ENCODE peak calls at places on chromosomes 13 and 19, in six cellular contexts. E is IMR-90, O is H9, U is trophoblast cell, T is H1, I is mesenchymal stem cell. H is an unnamed sample.

GRCh38 chr13:97018029-97018819 is 23.9 kb upstream of the OXGR1 start:
- DNase-seq in E (peak), O (peak), U (peak), T (no peak), I (peak), H (no peak)

GRCh38 chr19:11373166-11373884 is 1.1 kb upstream of the SWSAP1 start:
- DNase-seq in E (no peak), O (peak), U (peak), T (no peak), I (peak), H (peak)

GRCh38 chr19:19948800-19949199 is 48.1 kb downstream of the ZNF93 start:
- DNase-seq in E (no peak), O (no peak), U (no peak), T (no peak), I (no peak), H (no peak)

GRCh38 chr19:4051175-4052101 is 15.3 kb downstream of the ZBTB7A start:
- DNase-seq in E (peak), O (no peak), U (peak), T (no peak), I (peak), H (no peak)

GRCh38 chr13:34076319-34076718 is 258.4 kb downstream of the RFC3 start:
- DNase-seq in E (no peak), O (no peak), U (no peak), T (no peak), I (peak), H (no peak)

GRCh38 chr19:30857388-30857787 is 485.2 kb downstream of the ZNF536 start:
- DNase-seq in E (no peak), O (peak), U (no peak), T (no peak), I (no peak), H (no peak)

GRCh38 chr13:90824027-90824426 is 523.5 kb upstream of the MIR17HG start:
- DNase-seq in E (no peak), O (no peak), U (no peak), T (no peak), I (no peak), H (no peak)

GRCh38 chr19:41694196-41694595 is 6.1 kb upstream of the CEACAM7 start:
- DNase-seq in E (no peak), O (peak), U (no peak), T (no peak), I (no peak), H (no peak)

GRCh38 chr19:24159707-24160106 is 72.7 kb downstream of the ZNF254 start:
- DNase-seq in E (peak), O (no peak), U (peak), T (peak), I (no peak), H (no peak)

GRCh38 chr13:101489635-101490034 is 37.2 kb downstream of the ITGBL1 start:
- DNase-seq in E (peak), O (no peak), U (peak), T (no peak), I (peak), H (no peak)

GRCh38 chr13:28754698-28755545 is 36.2 kb upstream of the SLC46A3 start:
- DNase-seq in E (peak), O (peak), U (peak), T (no peak), I (peak), H (no peak)

GRCh38 chr13:91406619-91407018 is 8.2 kb downstream of the GPC5 start:
- DNase-seq in E (peak), O (peak), U (peak), T (peak), I (peak), H (peak)

GRCh38 chr19:17777840-17778620 is 16.9 kb upstream of the B3GNT3 start:
- DNase-seq in E (peak), O (peak), U (peak), T (peak), I (peak), H (peak)

GRCh38 chr13:64869539-64869938 is 2360.6 kb downstream of the PCDH9 start:
- DNase-seq in E (no peak), O (no peak), U (no peak), T (no peak), I (no peak), H (no peak)

GRCh38 chr19:30069535-30070197 is 127.6 kb downstream of the URI1 start:
- DNase-seq in E (no peak), O (peak), U (no peak), T (no peak), I (no peak), H (no peak)

GRCh38 chr13:111153977-111154332 is 38.8 kb downstream of the ARHGEF7 start:
- DNase-seq in E (no peak), O (no peak), U (peak), T (no peak), I (peak), H (no peak)

GRCh38 chr19:40549007-40549708 is 27.5 kb upstream of the SHKBP1 start:
- DNase-seq in E (peak), O (peak), U (peak), T (peak), I (peak), H (peak)

GRCh38 chr19:35265126-35265995 is 3.4 kb upstream of the USF2 start:
- DNase-seq in E (no peak), O (peak), U (no peak), T (no peak), I (no peak), H (no peak)

GRCh38 chr13:64054306-64054705 is 2638.7 kb upstream of the PCDH20 start:
- DNase-seq in E (no peak), O (no peak), U (no peak), T (no peak), I (no peak), H (no peak)

GRCh38 chr19:2952953-2953481 is 8.2 kb upstream of the ZNF77 start:
- DNase-seq in E (no peak), O (no peak), U (peak), T (no peak), I (no peak), H (no peak)

GRCh38 chr13:92547256-92547655 is 679.4 kb upstream of the GPC6 start:
- DNase-seq in E (peak), O (no peak), U (no peak), T (no peak), I (peak), H (no peak)

GRCh38 chr19:50286443-50286842 is 42.7 kb downstream of the KCNC3 start:
- DNase-seq in E (no peak), O (no peak), U (no peak), T (no peak), I (no peak), H (no peak)

GRCh38 chr19:40623403-40624239 is 22.5 kb downstream of the LTBP4 start:
- DNase-seq in E (peak), O (peak), U (peak), T (no peak), I (peak), H (no peak)

GRCh38 chr13:41244555-41244954 is 18.8 kb downstream of the MTRF1 start:
- DNase-seq in E (peak), O (no peak), U (peak), T (no peak), I (no peak), H (no peak)

GRCh38 chr19:6238643-6239281 is 41.0 kb downstream of the MLLT1 start:
- DNase-seq in E (peak), O (no peak), U (no peak), T (no peak), I (no peak), H (no peak)

GRCh38 chr13:110062077-110062776 is 244.7 kb downstream of the COL4A1 start:
- DNase-seq in E (peak), O (no peak), U (no peak), T (no peak), I (no peak), H (no peak)

GRCh38 chr19:47228937-47229673 is 1.9 kb downstream of the BBC3 start:
- DNase-seq in E (peak), O (no peak), U (no peak), T (no peak), I (peak), H (no peak)

GRCh38 chr19:48492925-48493717 is 18.5 kb downstream of the LMTK3 start:
- DNase-seq in E (peak), O (peak), U (peak), T (peak), I (peak), H (peak)

GRCh38 chr19:51531349-51532315 is at the start of gene SIGLEC6:
- DNase-seq in E (no peak), O (no peak), U (peak), T (no peak), I (no peak), H (no peak)

GRCh38 chr13:56900549-56901279 is 240.0 kb upstream of the PRR20A start:
- DNase-seq in E (no peak), O (no peak), U (no peak), T (no peak), I (no peak), H (no peak)

GRCh38 chr13:56907766-56908165 is 233.0 kb upstream of the PRR20A start:
- DNase-seq in E (no peak), O (no peak), U (peak), T (no peak), I (no peak), H (no peak)

GRCh38 chr13:56903710-56904109 is 237.0 kb upstream of the PRR20A start:
- DNase-seq in E (no peak), O (no peak), U (no peak), T (no peak), I (no peak), H (no peak)

GRCh38 chr13:56906909-56907308 is 233.8 kb upstream of the PRR20A start:
- DNase-seq in E (no peak), O (no peak), U (no peak), T (no peak), I (no peak), H (no peak)

DNA sequence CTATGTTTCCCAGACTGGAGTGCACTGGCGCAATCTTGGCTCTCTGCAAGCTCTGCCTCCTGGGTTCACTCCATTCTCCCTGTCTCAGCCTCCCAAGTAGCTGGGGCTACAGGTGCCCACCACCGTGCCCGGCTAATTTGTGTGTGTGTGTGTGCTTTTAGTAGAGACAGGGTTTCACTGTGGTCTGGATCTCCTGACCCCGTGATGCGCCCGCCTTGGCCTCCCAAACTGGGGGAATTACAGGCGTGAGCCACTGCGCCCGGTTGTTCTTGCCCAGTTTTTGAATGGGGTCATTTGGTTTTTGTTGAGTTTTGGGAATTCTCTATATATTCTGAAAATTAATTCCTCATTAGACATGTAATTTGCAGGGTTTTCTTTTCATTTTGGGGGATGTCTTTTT is 238.4 kb upstream of the PRR20A start:
- DNase-seq in E (no peak), O (no peak), U (no peak), T (no peak), I (no peak), H (no peak)
- H4K91ac ChIP-seq in E (no peak), O (no peak), U (no peak), T (no peak), I (no peak), H (no peak)

GRCh38 chr13:51211910-51212309 is 10.3 kb upstream of the FAM124A start:
- DNase-seq in E (no peak), O (no peak), U (no peak), T (no peak), I (no peak), H (no peak)
- H4K91ac ChIP-seq in E (no peak), O (no peak), U (no peak), T (no peak), I (no peak), H (no peak)

DNA sequence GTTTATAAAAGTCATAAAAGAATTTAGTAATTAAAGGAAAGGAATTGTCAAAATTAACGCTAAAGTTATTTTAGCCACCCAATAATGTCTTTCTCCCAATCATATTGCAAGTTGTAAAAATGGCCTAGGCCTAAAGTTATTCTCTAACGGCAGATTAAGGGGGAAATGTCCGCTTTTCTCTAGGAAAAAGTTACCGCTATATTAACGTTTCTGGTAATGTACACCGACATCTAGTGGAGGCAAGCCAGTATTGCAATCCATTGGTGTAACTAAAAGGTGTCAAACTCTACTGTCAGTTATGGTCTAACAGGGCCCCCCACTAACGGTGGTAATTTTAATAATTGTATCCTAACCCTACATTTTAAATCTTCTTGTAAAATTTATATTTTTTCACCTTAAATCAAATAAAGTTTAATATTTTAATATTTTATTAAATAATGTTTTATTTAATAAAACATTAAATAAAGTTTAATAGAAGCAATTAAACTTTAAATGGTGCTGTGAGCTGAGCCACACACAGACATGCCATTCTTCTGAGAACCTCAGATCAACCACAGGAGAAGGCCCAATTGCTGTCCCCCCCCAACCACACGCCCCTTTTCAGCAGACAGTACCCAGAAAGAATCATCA is 35.9 kb upstream of the ZSCAN5A start:
- DNase-seq in E (peak), O (no peak), U (peak), T (no peak), I (peak), H (peak)
- H4K91ac ChIP-seq in E (no peak), O (no peak), U (no peak), T (no peak), I (no peak), H (no peak)

GRCh38 chr19:10194500-10195198 is at the start of gene DNMT1:
- DNase-seq in E (peak), O (peak), U (peak), T (peak), I (peak), H (peak)
- H4K91ac ChIP-seq in E (peak), O (no peak), U (peak), T (peak), I (peak), H (peak)

GRCh38 chr13:36163809-36164308 is 32.7 kb upstream of the DCLK1 start:
- DNase-seq in E (peak), O (no peak), U (no peak), T (no peak), I (no peak), H (no peak)

GRCh38 chr13:36163303-36163702 is 32.1 kb upstream of the DCLK1 start:
- DNase-seq in E (no peak), O (no peak), U (peak), T (no peak), I (no peak), H (no peak)

GRCh38 chr13:36160297-36160696 is 29.1 kb upstream of the DCLK1 start:
- DNase-seq in E (no peak), O (no peak), U (no peak), T (no peak), I (no peak), H (no peak)

GRCh38 chr13:36166051-36166450 is 34.9 kb upstream of the DCLK1 start:
- DNase-seq in E (no peak), O (no peak), U (no peak), T (no peak), I (no peak), H (no peak)
- H4K91ac ChIP-seq in E (no peak), O (no peak), U (no peak), T (no peak), I (no peak), H (no peak)

GRCh38 chr13:32687275-32687674 is 101.0 kb downstream of the PDS5B start:
- DNase-seq in E (no peak), O (no peak), U (no peak), T (no peak), I (no peak), H (no peak)
- H4K91ac ChIP-seq in E (no peak), O (no peak), U (no peak), T (no peak), I (no peak), H (no peak)

GRCh38 chr19:14162871-14163297 is 26.5 kb upstream of the ASF1B start:
- DNase-seq in E (no peak), O (no peak), U (no peak), T (no peak), I (no peak), H (no peak)

GRCh38 chr19:14161305-14161704 is 24.9 kb upstream of the ASF1B start:
- DNase-seq in E (no peak), O (no peak), U (no peak), T (no peak), I (no peak), H (no peak)

GRCh38 chr19:14159059-14159458 is 22.7 kb upstream of the ASF1B start:
- DNase-seq in E (no peak), O (no peak), U (no peak), T (no peak), I (no peak), H (no peak)

GRCh38 chr19:14158276-14159023 is 22.1 kb upstream of the ASF1B start:
- DNase-seq in E (no peak), O (no peak), U (no peak), T (no peak), I (no peak), H (no peak)

GRCh38 chr19:14160017-14160703 is 23.8 kb upstream of the ASF1B start:
- DNase-seq in E (no peak), O (no peak), U (no peak), T (no peak), I (no peak), H (no peak)
- H4K91ac ChIP-seq in E (no peak), O (no peak), U (no peak), T (no peak), I (no peak), H (no peak)